ENCODE peak calls at places on chromosomes 1 and 21, in five cellular contexts. One of them, this sample, is unnamed.

GRCh38 chr21:35833388-35833787 is 226.9 kb downstream of the SETD4 start:
- DNase-seq in ovary: no peak
- DNase-seq in cardiac fibroblast: no peak
- DNase-seq in neural progenitor cell: no peak
- DNase-seq in tibial artery: no peak
- DNase-seq in this sample: no peak

GRCh38 chr21:24045775-24046215 is 1561.5 kb downstream of the MRPL39 start:
- DNase-seq in ovary: peak; percentile 48
- DNase-seq in neural progenitor cell: peak; percentile 1
- DNase-seq in tibial artery: peak; percentile 73
- DNase-seq in cardiac fibroblast: peak; percentile 91
- DNase-seq in this sample: peak; percentile 97

GRCh38 chr1:204616683-204617082 is 68.9 kb downstream of the LRRN2 start:
- DNase-seq in neural progenitor cell: no peak
- DNase-seq in cardiac fibroblast: no peak
- DNase-seq in ovary: no peak
- DNase-seq in tibial artery: no peak
- DNase-seq in this sample: no peak

GRCh38 chr1:212688338-212689047 is 11.1 kb downstream of the BATF3 start:
- DNase-seq in cardiac fibroblast: peak; percentile 68
- DNase-seq in neural progenitor cell: no peak
- DNase-seq in tibial artery: no peak
- DNase-seq in ovary: no peak
- DNase-seq in this sample: no peak

GRCh38 chr1:26353976-26354820 is at the start of gene CRYBG2:
- DNase-seq in cardiac fibroblast: no peak
- DNase-seq in ovary: no peak
- DNase-seq in neural progenitor cell: no peak
- DNase-seq in tibial artery: no peak
- DNase-seq in this sample: no peak

GRCh38 chr1:195394567-195394966 is 1213.7 kb downstream of the KCNT2 start:
- DNase-seq in neural progenitor cell: no peak
- DNase-seq in cardiac fibroblast: no peak
- DNase-seq in tibial artery: no peak
- DNase-seq in ovary: no peak
- DNase-seq in this sample: no peak

GRCh38 chr1:240611619-240612490 is at the start of gene GREM2:
- DNase-seq in ovary: peak; percentile 44
- DNase-seq in neural progenitor cell: peak; percentile 85
- DNase-seq in cardiac fibroblast: peak; percentile 64
- DNase-seq in tibial artery: no peak
- DNase-seq in this sample: peak; percentile 93

GRCh38 chr1:192496369-192497056 is 79.1 kb upstream of the RGS1 start:
- DNase-seq in neural progenitor cell: no peak
- DNase-seq in ovary: no peak
- DNase-seq in tibial artery: no peak
- DNase-seq in cardiac fibroblast: no peak
- DNase-seq in this sample: no peak

GRCh38 chr1:3036646-3037280 is 15.5 kb downstream of the ACTRT2 start:
- DNase-seq in ovary: no peak
- DNase-seq in tibial artery: peak; percentile 55
- DNase-seq in cardiac fibroblast: no peak
- DNase-seq in neural progenitor cell: no peak
- DNase-seq in this sample: no peak

GRCh38 chr1:182784556-182785171 is 4.9 kb upstream of the NPL start:
- DNase-seq in ovary: peak; percentile 29
- DNase-seq in neural progenitor cell: peak; percentile 72
- DNase-seq in tibial artery: no peak
- DNase-seq in cardiac fibroblast: peak; percentile 67
- DNase-seq in this sample: peak; percentile 59

GRCh38 chr1:177925006-177925405 is 44.9 kb downstream of the SEC16B start:
- DNase-seq in tibial artery: no peak
- DNase-seq in neural progenitor cell: no peak
- DNase-seq in cardiac fibroblast: no peak
- DNase-seq in ovary: no peak
- DNase-seq in this sample: peak; percentile 35

GRCh38 chr1:78825561-78825960 is 175.9 kb downstream of the IFI44 start:
- DNase-seq in cardiac fibroblast: peak; percentile 14
- DNase-seq in tibial artery: no peak
- DNase-seq in neural progenitor cell: no peak
- DNase-seq in ovary: no peak
- DNase-seq in this sample: no peak

GRCh38 chr1:30715216-30715615 is 8.2 kb downstream of the MATN1 start:
- DNase-seq in neural progenitor cell: no peak
- DNase-seq in cardiac fibroblast: no peak
- DNase-seq in ovary: no peak
- DNase-seq in tibial artery: no peak
- DNase-seq in this sample: no peak

GRCh38 chr21:42305707-42306147 is 9.5 kb downstream of the TFF3 start:
- DNase-seq in neural progenitor cell: no peak
- DNase-seq in cardiac fibroblast: no peak
- DNase-seq in ovary: no peak
- DNase-seq in tibial artery: no peak
- DNase-seq in this sample: no peak

GRCh38 chr1:196143602-196144342 is 464.5 kb downstream of the KCNT2 start:
- DNase-seq in ovary: no peak
- DNase-seq in neural progenitor cell: peak; percentile 25
- DNase-seq in tibial artery: no peak
- DNase-seq in cardiac fibroblast: no peak
- DNase-seq in this sample: no peak

GRCh38 chr1:224054611-224055010 is 59.3 kb upstream of the FBXO28 start:
- DNase-seq in tibial artery: no peak
- DNase-seq in ovary: no peak
- DNase-seq in neural progenitor cell: no peak
- DNase-seq in cardiac fibroblast: no peak
- DNase-seq in this sample: no peak

GRCh38 chr21:33231526-33231925 is 1.8 kb downstream of the IFNAR2 start:
- DNase-seq in tibial artery: no peak
- DNase-seq in neural progenitor cell: no peak
- DNase-seq in ovary: no peak
- DNase-seq in cardiac fibroblast: no peak
- DNase-seq in this sample: no peak

GRCh38 chr1:178513278-178513983 is 522 bp downstream of the TEX35 start:
- DNase-seq in ovary: no peak
- DNase-seq in tibial artery: no peak
- DNase-seq in neural progenitor cell: peak; percentile 24
- DNase-seq in cardiac fibroblast: peak; percentile 78
- DNase-seq in this sample: peak; percentile 23

GRCh38 chr21:32335601-32336575 is 37.2 kb downstream of the MRAP start:
- DNase-seq in cardiac fibroblast: peak; percentile 38
- DNase-seq in tibial artery: peak; percentile 38
- DNase-seq in neural progenitor cell: no peak
- DNase-seq in ovary: no peak
- DNase-seq in this sample: peak; percentile 34

GRCh38 chr1:94741510-94741909 is 78.6 kb upstream of the SLC44A3 start:
- DNase-seq in cardiac fibroblast: no peak
- DNase-seq in neural progenitor cell: no peak
- DNase-seq in ovary: no peak
- DNase-seq in tibial artery: no peak
- DNase-seq in this sample: no peak

GRCh38 chr1:19651141-19651737 is 7.1 kb downstream of the NBL1 start:
- DNase-seq in neural progenitor cell: peak; percentile 75
- DNase-seq in ovary: peak; percentile 77
- DNase-seq in cardiac fibroblast: peak; percentile 70
- DNase-seq in tibial artery: peak; percentile 80
- DNase-seq in this sample: peak; percentile 43

GRCh38 chr1:100793661-100794060 is 74.1 kb downstream of the VCAM1 start:
- DNase-seq in neural progenitor cell: no peak
- DNase-seq in cardiac fibroblast: no peak
- DNase-seq in tibial artery: no peak
- DNase-seq in ovary: no peak
- DNase-seq in this sample: no peak

GRCh38 chr1:175512637-175513412 is 230.6 kb downstream of the TNR start:
- DNase-seq in tibial artery: no peak
- DNase-seq in neural progenitor cell: no peak
- DNase-seq in ovary: no peak
- DNase-seq in cardiac fibroblast: no peak
- DNase-seq in this sample: no peak

GRCh38 chr1:147079400-147080012 is 92.8 kb downstream of the PRKAB2 start:
- DNase-seq in ovary: no peak
- DNase-seq in neural progenitor cell: no peak
- DNase-seq in cardiac fibroblast: no peak
- DNase-seq in tibial artery: no peak
- DNase-seq in this sample: no peak

GRCh38 chr1:69824932-69825331 is 257.2 kb downstream of the LRRC7 start:
- DNase-seq in ovary: no peak
- DNase-seq in neural progenitor cell: no peak
- DNase-seq in tibial artery: no peak
- DNase-seq in cardiac fibroblast: no peak
- DNase-seq in this sample: peak; percentile 6

GRCh38 chr1:198465201-198466144 is 75.0 kb downstream of the ATP6V1G3 start:
- DNase-seq in tibial artery: no peak
- DNase-seq in ovary: no peak
- DNase-seq in cardiac fibroblast: peak; percentile 80
- DNase-seq in neural progenitor cell: peak; percentile 55
- DNase-seq in this sample: peak; percentile 75

GRCh38 chr1:158196461-158196860 is 15.8 kb downstream of the CD1D start:
- DNase-seq in cardiac fibroblast: no peak
- DNase-seq in neural progenitor cell: no peak
- DNase-seq in ovary: no peak
- DNase-seq in tibial artery: no peak
- DNase-seq in this sample: no peak

GRCh38 chr1:116568925-116569490 is 1.8 kb downstream of the CD58 start:
- DNase-seq in tibial artery: no peak
- DNase-seq in neural progenitor cell: no peak
- DNase-seq in cardiac fibroblast: no peak
- DNase-seq in ovary: no peak
- DNase-seq in this sample: no peak

GRCh38 chr1:116570358-116571214 is at the start of gene CD58:
- DNase-seq in tibial artery: peak; percentile 95
- DNase-seq in ovary: peak; percentile 80
- DNase-seq in cardiac fibroblast: peak; percentile 90
- DNase-seq in neural progenitor cell: peak; percentile 91
- DNase-seq in this sample: peak; percentile 84

GRCh38 chr1:116569776-116570357 is 959 bp downstream of the CD58 start:
- DNase-seq in cardiac fibroblast: peak; percentile 17
- DNase-seq in ovary: peak; percentile 24
- DNase-seq in neural progenitor cell: peak; percentile 20
- DNase-seq in tibial artery: peak; percentile 75
- DNase-seq in this sample: no peak

GRCh38 chr1:116565222-116565621 is 5.6 kb downstream of the CD58 start:
- DNase-seq in tibial artery: no peak
- DNase-seq in ovary: no peak
- DNase-seq in neural progenitor cell: no peak
- DNase-seq in cardiac fibroblast: no peak
- DNase-seq in this sample: no peak

DNA sequence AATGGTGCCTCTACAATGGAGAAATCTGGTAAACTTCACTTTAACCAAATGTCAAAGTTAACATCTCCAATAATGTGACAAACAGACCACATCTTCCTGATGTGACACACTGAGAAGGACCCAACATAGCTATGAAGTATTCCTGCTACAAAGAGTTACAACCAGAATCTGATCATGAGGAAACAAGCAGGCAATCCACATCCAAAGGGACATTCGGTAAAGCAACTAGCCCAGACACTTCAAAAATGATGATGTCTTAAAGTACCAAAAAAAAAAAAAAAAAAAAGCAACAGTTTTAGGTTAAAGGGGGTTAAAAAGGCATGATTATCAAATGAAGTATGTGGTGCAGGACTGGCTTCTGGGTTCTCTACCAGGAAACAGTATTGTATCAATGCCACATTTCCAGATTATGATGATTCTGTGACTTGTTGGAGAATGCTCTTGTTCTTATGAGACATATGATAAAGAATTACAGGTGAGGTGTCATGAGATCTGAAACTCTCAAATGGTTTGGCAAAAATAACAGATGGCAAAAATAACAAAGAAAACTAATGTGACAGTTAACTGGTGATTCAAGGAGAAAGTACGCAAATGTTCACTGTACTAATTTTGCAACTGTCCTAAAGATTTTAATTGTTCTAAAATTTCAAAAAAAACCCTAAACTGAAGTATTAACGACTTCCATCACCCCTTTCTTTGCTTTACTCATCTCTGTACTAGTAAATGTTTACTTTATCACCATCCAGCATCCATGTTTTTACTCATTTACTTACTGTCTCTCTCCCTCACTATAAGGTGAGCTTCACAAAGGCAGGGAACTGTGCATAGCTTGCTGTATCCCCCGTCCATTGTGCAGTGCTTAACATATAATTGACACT is 2.8 kb downstream of the CD58 start:
- DNase-seq in cardiac fibroblast: no peak
- DNase-seq in neural progenitor cell: no peak
- DNase-seq in tibial artery: no peak
- DNase-seq in ovary: no peak
- DNase-seq in this sample: no peak
- H3K4me3 ChIP-seq in cardiac fibroblast: no peak overlapping the region
- H3K4me3 ChIP-seq in neural progenitor cell: no peak overlapping the region
- H3K4me3 ChIP-seq in tibial artery: no peak overlapping the region
- H3K4me3 ChIP-seq in ovary: no peak overlapping the region
- H3K4me3 ChIP-seq in this sample: no peak overlapping the region

DNA sequence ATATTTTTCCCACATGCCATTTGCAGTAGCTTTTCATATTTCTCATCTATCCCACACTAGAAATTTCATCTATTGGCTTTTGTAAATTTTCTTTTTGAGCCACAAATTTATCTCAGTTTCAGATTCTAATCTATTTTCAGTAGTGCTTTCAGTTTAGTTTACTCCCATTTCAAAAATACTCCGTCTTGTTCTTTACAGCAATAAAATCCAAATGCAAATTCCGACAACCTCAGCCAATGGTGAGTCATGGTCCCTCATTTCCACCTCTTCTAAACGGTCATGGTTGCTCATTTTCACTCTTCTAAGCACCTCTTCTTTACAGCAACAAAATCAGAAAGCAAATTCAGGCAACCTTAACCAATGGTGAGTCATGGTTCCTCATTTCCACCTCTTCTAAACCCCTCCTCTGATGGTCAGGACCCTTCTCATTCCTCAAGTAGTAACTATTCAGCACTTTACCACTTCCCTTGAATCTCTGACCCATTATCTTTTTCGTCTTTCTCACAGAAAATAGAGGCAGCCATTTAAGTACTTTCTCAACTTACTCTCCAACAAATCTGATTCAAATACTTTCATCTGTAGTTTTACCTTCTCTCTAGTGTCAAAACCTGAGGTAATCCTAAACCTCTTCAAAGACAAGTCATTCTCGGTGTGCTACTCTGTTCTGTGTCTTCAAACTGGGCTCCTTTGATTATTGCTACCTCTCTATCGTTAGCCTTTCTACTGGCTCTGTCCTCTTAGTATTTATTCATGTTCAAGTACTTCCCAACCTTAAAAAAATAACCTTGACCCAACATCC is 34.4 kb downstream of the C21orf91 start:
- DNase-seq in cardiac fibroblast: no peak
- DNase-seq in neural progenitor cell: no peak
- DNase-seq in tibial artery: no peak
- DNase-seq in ovary: no peak
- DNase-seq in this sample: peak; percentile 56
- TF ChIP-seq CTCF in cardiac fibroblast: no peak
- TF ChIP-seq CTCF in neural progenitor cell: no peak
- TF ChIP-seq CTCF in tibial artery: no peak
- TF ChIP-seq CTCF in ovary: no peak
- TF ChIP-seq CTCF in this sample: no peak

GRCh38 chr21:37915516-37915915 is 741 bp downstream of the KCNJ6 start:
- DNase-seq in ovary: no peak
- DNase-seq in cardiac fibroblast: no peak
- DNase-seq in neural progenitor cell: peak; percentile 36
- DNase-seq in tibial artery: no peak
- DNase-seq in this sample: no peak
- H3K4me3 ChIP-seq in ovary: no peak overlapping the region
- H3K4me3 ChIP-seq in cardiac fibroblast: no peak overlapping the region
- H3K4me3 ChIP-seq in neural progenitor cell: peak overlapping the region; percentile 70
- H3K4me3 ChIP-seq in tibial artery: no peak overlapping the region
- H3K4me3 ChIP-seq in this sample: peak overlapping the region; percentile 20

GRCh38 chr1:77219166-77219887 is at the start of gene PIGK:
- DNase-seq in tibial artery: peak; percentile 89
- DNase-seq in ovary: peak; percentile 86
- DNase-seq in cardiac fibroblast: peak; percentile 90
- DNase-seq in neural progenitor cell: peak; percentile 95
- DNase-seq in this sample: peak; percentile 90
- TF ChIP-seq CTCF in tibial artery: no peak
- TF ChIP-seq CTCF in ovary: no peak
- TF ChIP-seq CTCF in cardiac fibroblast: no peak
- TF ChIP-seq CTCF in neural progenitor cell: peak; percentile 10
- TF ChIP-seq CTCF in this sample: peak; percentile 16

This sample was measured in astrocyte of the spinal cord.